ENCODE peak calls at places on chromosomes 16 and 17, in seven cellular contexts. K, J, D, S, I, E and H are unnamed samples.

GRCh38 chr16:89026121-89026612 is 49.2 kb upstream of the CBFA2T3 start:
- DNase-seq in E (peak), I (peak), S (no peak), K (no peak), J (peak), D (no peak), H (no peak)

GRCh38 chr16:14199199-14199598 is 128.1 kb downstream of the MRTFB start:
- DNase-seq in E (no peak), I (no peak), D (no peak), S (no peak), J (no peak), K (no peak), H (no peak)

GRCh38 chr17:4944554-4945175 is 3.7 kb downstream of the PFN1 start:
- DNase-seq in S (no peak), D (no peak), J (no peak), E (peak), K (no peak), I (no peak), H (no peak)

GRCh38 chr17:32356378-32356743 is 6.4 kb downstream of the ZNF207 start:
- DNase-seq in J (no peak), S (no peak), E (no peak), D (no peak), I (no peak), K (no peak), H (no peak)

GRCh38 chr16:3646348-3646920 is 8.1 kb upstream of the DNASE1 start:
- DNase-seq in K (peak), E (peak), D (no peak), J (no peak), S (peak), I (no peak), H (peak)

GRCh38 chr17:64950871-64951270 is 31.6 kb upstream of the LRRC37A3 start:
- DNase-seq in D (no peak), K (no peak), S (no peak), J (peak), I (peak), E (no peak), H (no peak)

GRCh38 chr17:36849871-36850348 is 87.4 kb upstream of the LHX1 start:
- DNase-seq in J (peak), I (peak), E (peak), D (no peak), S (no peak), K (peak), H (no peak)

GRCh38 chr17:1941241-1942065 is 83.7 kb downstream of the RTN4RL1 start:
- DNase-seq in J (no peak), K (no peak), D (no peak), E (no peak), S (no peak), I (no peak), H (no peak)

GRCh38 chr16:14347706-14348105 is 276.6 kb downstream of the MRTFB start:
- DNase-seq in I (no peak), K (no peak), J (no peak), D (no peak), S (no peak), E (no peak), H (no peak)

GRCh38 chr17:27974045-27974436 is 68.4 kb upstream of the NLK start:
- DNase-seq in D (no peak), S (no peak), I (no peak), J (no peak), E (no peak), K (no peak), H (no peak)

GRCh38 chr16:1941924-1942809 is 832 bp downstream of the MSRB1 start:
- DNase-seq in K (peak), E (peak), I (peak), S (peak), J (peak), D (no peak), H (no peak)

GRCh38 chr16:6976716-6977115 is 355.9 kb upstream of the RBFOX1 start:
- DNase-seq in I (no peak), D (no peak), E (no peak), J (no peak), K (no peak), S (no peak), H (no peak)

GRCh38 chr17:27481327-27481726 is 25.1 kb downstream of the KSR1 start:
- DNase-seq in I (no peak), K (no peak), J (no peak), D (no peak), E (no peak), S (no peak), H (no peak)

GRCh38 chr17:45425984-45426413 is 6.7 kb downstream of the ARHGAP27 start:
- DNase-seq in K (no peak), D (no peak), I (no peak), E (no peak), J (no peak), S (no peak), H (no peak)